ENCODE peak calls at places on chromosomes 5 and 9, in five cellular contexts. G is GM23248, V is heart right ventricle, J is left ventricle myocardium inferior, E is A673. L is an unnamed sample.

GRCh38 chr5:170732685-170733084 is 50.8 kb upstream of the GABRP start:
- DNase-seq in E (no peak), V (no peak), J (no peak), G (no peak), L (no peak)

GRCh38 chr9:18976368-18977238 is 56.4 kb downstream of the SAXO1 start:
- DNase-seq in G (peak; percentile 85), J (no peak), E (no peak), V (no peak), L (peak; percentile 92)

GRCh38 chr9:114604974-114605373 is 6.1 kb upstream of the TMEM268 start:
- DNase-seq in V (no peak), E (no peak), J (no peak), G (no peak), L (peak; percentile 20)

GRCh38 chr5:128154943-128155342 is 71.4 kb downstream of the SLC12A2 start:
- DNase-seq in J (no peak), E (no peak), V (no peak), G (peak; percentile 41), L (no peak)

GRCh38 chr5:102778478-102778877 is 23.4 kb downstream of the PAM start:
- DNase-seq in J (no peak), G (peak; percentile 88), E (no peak), V (no peak), L (no peak)

GRCh38 chr5:132227485-132228240 is at the start of gene P4HA2:
- DNase-seq in G (peak; percentile 94), E (peak; percentile 56), J (peak; percentile 87), V (peak; percentile 80), L (peak; percentile 77)

GRCh38 chr9:130597228-130597627 is 17.9 kb downstream of the FUBP3 start:
- DNase-seq in V (no peak), G (no peak), J (no peak), E (no peak), L (no peak)

GRCh38 chr5:19927919-19928318 is 60.1 kb downstream of the CDH18 start:
- DNase-seq in J (no peak), V (no peak), G (no peak), E (no peak), L (no peak)

GRCh38 chr5:54909911-54910870 is 75.2 kb downstream of the ESM1 start:
- DNase-seq in J (no peak), V (no peak), E (no peak), G (peak; percentile 76), L (no peak)

GRCh38 chr5:123543438-123543837 is 31.5 kb downstream of the CSNK1G3 start:
- DNase-seq in G (no peak), E (no peak), J (no peak), V (no peak), L (no peak)

DNA sequence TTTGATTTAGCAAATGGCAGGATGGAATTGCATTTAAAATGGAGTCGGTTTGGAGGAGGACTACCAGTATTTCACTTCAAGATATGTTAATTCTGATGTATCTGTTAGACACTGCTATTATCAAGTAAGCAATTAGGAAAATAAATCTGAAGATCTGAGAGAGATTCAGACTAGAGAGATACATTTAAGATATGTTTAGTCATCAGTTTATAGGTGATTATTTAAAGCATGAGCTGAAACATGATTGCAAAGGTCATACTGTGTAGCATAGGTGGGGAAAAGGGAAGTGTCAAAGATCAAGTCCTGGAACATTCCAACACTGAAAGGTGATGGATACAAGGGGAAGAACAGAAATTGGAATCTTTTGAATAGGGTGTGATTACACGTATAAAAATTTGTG is 79.1 kb downstream of the FAM174A start:
- DNase-seq in V (no peak), G (no peak), E (no peak), J (no peak), L (no peak)
- H3K27ac ChIP-seq in V (no peak overlapping the region), G (no peak overlapping the region), E (no peak overlapping the region), J (no peak overlapping the region), L (no peak overlapping the region)

GRCh38 chr9:121359358-121360294 is 10.4 kb downstream of the STOM start:
- DNase-seq in J (no peak), V (no peak), G (peak; percentile 27), E (peak; percentile 41), L (no peak)

GRCh38 chr9:121362813-121363585 is 7.1 kb downstream of the STOM start:
- DNase-seq in G (peak; percentile 85), E (peak; percentile 89), J (no peak), V (no peak), L (no peak)

GRCh38 chr9:121358747-121359146 is 11.3 kb downstream of the STOM start:
- DNase-seq in J (no peak), E (no peak), V (no peak), G (no peak), L (no peak)

GRCh38 chr9:121363586-121363961 is 6.5 kb downstream of the STOM start:
- DNase-seq in J (no peak), G (no peak), E (no peak), V (no peak), L (no peak)

DNA sequence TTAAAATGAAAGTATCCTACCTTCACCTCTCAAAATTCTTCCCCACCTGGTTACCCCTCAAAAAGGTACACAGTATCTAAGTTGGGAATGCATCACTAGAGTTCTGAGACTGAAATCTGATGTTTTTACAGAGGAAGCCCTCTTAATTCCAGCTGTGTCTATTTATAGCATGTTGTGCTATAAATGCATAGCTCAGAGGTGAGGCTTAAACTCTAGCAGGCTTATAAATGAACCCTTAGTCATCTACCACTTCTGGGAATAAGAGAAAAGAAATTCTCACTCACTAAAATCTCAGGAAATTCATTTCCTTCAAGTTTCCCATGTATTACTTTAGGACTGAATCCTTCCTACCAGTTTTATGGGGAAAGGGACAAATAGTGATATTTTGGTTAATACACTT is 9.1 kb downstream of the STOM start:
- DNase-seq in E (peak; percentile 70), G (peak; percentile 94), V (no peak), J (no peak), L (no peak)
- H3K27ac ChIP-seq in E (peak overlapping the region; percentile 45), G (peak overlapping the region; percentile 87), V (peak overlapping the region; percentile 99), J (peak overlapping the region; percentile 98), L (no peak overlapping the region)

GRCh38 chr9:3527653-3527960 is 1.8 kb upstream of the RFX3 start:
- DNase-seq in J (no peak), V (no peak), E (no peak), G (no peak), L (no peak)

GRCh38 chr9:3525836-3526165 is at the start of gene RFX3:
- DNase-seq in E (peak; percentile 96), V (peak; percentile 93), J (peak; percentile 91), G (peak; percentile 97), L (peak; percentile 89)

GRCh38 chr9:3526903-3527652 is 1.3 kb upstream of the RFX3 start:
- DNase-seq in E (peak; percentile 46), G (peak; percentile 47), V (no peak), J (no peak), L (peak; percentile 49)

GRCh38 chr9:3526166-3526902 is 533 bp upstream of the RFX3 start:
- DNase-seq in V (peak; percentile 90), J (peak; percentile 92), E (peak; percentile 94), G (peak; percentile 96), L (peak; percentile 87)

GRCh38 chr9:3528466-3528865 is 2.7 kb upstream of the RFX3 start:
- DNase-seq in V (no peak), J (no peak), E (no peak), G (no peak), L (no peak)
- H3K27ac ChIP-seq in V (no peak overlapping the region), J (no peak overlapping the region), E (no peak overlapping the region), G (no peak overlapping the region), L (no peak overlapping the region)

GRCh38 chr5:65192326-65192725 is 289.4 kb downstream of the ADAMTS6 start:
- DNase-seq in V (no peak), J (no peak), E (no peak), G (no peak), L (no peak)

GRCh38 chr5:65191554-65192126 is 290.1 kb downstream of the ADAMTS6 start:
- DNase-seq in J (no peak), G (no peak), E (no peak), V (no peak), L (no peak)

GRCh38 chr5:65186646-65187227 is 295.0 kb downstream of the ADAMTS6 start:
- DNase-seq in G (no peak), V (no peak), J (no peak), E (no peak), L (no peak)

GRCh38 chr5:65194871-65195270 is 286.8 kb downstream of the ADAMTS6 start:
- DNase-seq in E (no peak), J (no peak), G (no peak), V (no peak), L (no peak)

GRCh38 chr5:65190328-65191053 is 291.2 kb downstream of the ADAMTS6 start:
- DNase-seq in G (peak; percentile 96), V (no peak), J (no peak), E (no peak), L (no peak)
- H3K27ac ChIP-seq in G (peak overlapping the region; percentile 98), V (no peak overlapping the region), J (no peak overlapping the region), E (no peak overlapping the region), L (no peak overlapping the region)

GRCh38 chr9:133876144-133876543 is 116.0 kb downstream of the VAV2 start:
- DNase-seq in G (no peak), J (no peak), V (no peak), E (peak; percentile 19), L (no peak)

GRCh38 chr9:133876836-133877235 is 115.3 kb downstream of the VAV2 start:
- DNase-seq in V (no peak), E (no peak), J (no peak), G (no peak), L (no peak)

GRCh38 chr9:133874659-133875058 is 117.5 kb downstream of the VAV2 start:
- DNase-seq in V (no peak), E (no peak), J (no peak), G (no peak), L (no peak)

GRCh38 chr9:133874061-133874638 is 118.0 kb downstream of the VAV2 start:
- DNase-seq in J (no peak), G (peak; percentile 84), V (no peak), E (no peak), L (peak; percentile 90)

GRCh38 chr9:133875131-133875530 is 117.0 kb downstream of the VAV2 start:
- DNase-seq in G (no peak), V (no peak), J (no peak), E (no peak), L (no peak)
- H3K27ac ChIP-seq in G (no peak overlapping the region), V (no peak overlapping the region), J (no peak overlapping the region), E (no peak overlapping the region), L (peak overlapping the region; percentile 94)

DNA sequence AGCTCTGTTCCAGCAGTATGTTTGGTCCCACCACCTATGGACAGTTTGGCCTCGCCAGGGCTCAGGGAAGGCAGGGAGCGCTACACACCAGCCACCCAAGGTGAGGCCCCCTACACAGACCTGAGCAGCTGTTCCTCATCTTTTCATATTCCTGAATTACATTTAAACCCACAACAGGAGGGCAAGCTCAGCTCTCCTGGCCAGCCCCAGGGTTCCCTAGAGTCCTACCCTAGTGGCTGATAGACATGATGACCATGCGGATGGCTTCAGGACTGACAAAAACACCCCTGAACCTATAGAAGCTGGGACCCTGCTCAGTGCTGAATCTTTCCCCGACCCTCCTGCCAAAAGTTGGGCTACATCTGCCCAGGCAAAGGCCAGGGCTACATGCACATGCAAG is 6.7 kb upstream of the FOXE1 start:
- DNase-seq in J (no peak), G (no peak), E (no peak), V (no peak), L (no peak)
- H3K27ac ChIP-seq in J (no peak overlapping the region), G (no peak overlapping the region), E (no peak overlapping the region), V (no peak overlapping the region), L (no peak overlapping the region)

GRCh38 chr9:87016681-87017080 is 69.4 kb upstream of the GAS1 start:
- DNase-seq in G (no peak), V (no peak), J (no peak), E (no peak), L (no peak)

GRCh38 chr9:87020169-87020935 is 73.0 kb upstream of the GAS1 start:
- DNase-seq in G (no peak), V (no peak), J (no peak), E (no peak), L (no peak)
- H3K27ac ChIP-seq in G (no peak overlapping the region), V (no peak overlapping the region), J (no peak overlapping the region), E (no peak overlapping the region), L (no peak overlapping the region)